ENCODE peak calls at places on chromosomes 4 and X, in nine cellular contexts. D is M059J; S is foreskin fibroblast; B is mammary epithelial cell; C is epithelial cell of esophagus; P is NCI-H2171; T is AG04450; J is left cardiac atrium; K is stimulated activated CD4-positive, alpha-beta T cell treated with anti-CD3 and anti-CD28 coated beads, Interleukin-4, amount 100 ng/mL, for 48 hours. O is an unnamed sample.

GRCh38 chrX:109632906-109633504 is 8.0 kb upstream of the KCNE5 start:
- DNase-seq in T (no peak), S (peak; percentile 10), B (no peak), P (no peak), D (peak; percentile 42), C (peak; percentile 22), K (no peak), J (no peak), O (no peak)

GRCh38 chr4:84799318-84799717 is 167.2 kb downstream of the WDFY3 start:
- DNase-seq in D (no peak), T (no peak), B (no peak), S (no peak), J (no peak), C (no peak), K (no peak), P (no peak), O (peak; percentile 33)

GRCh38 chr4:129146639-129147038 is 50.7 kb downstream of the C4orf33 start:
- DNase-seq in D (no peak), P (no peak), K (no peak), B (no peak), J (no peak), S (no peak), T (no peak), C (no peak), O (no peak)

GRCh38 chr4:40621592-40622512 is 7.8 kb downstream of the RBM47 start:
- DNase-seq in P (no peak), S (peak; percentile 88), T (peak; percentile 94), C (peak; percentile 99), J (peak; percentile 76), D (peak; percentile 98), K (peak; percentile 28), B (peak; percentile 93), O (peak; percentile 91)

GRCh38 chrX:55161581-55161980 is 58.6 kb upstream of the PAGE5 start:
- DNase-seq in K (no peak), D (peak; percentile 32), B (peak; percentile 22), J (no peak), C (no peak), T (no peak), P (no peak), S (no peak), O (no peak)

GRCh38 chr4:25563071-25563564 is 92.5 kb upstream of the SLC34A2 start:
- DNase-seq in C (peak; percentile 40), J (no peak), D (no peak), B (no peak), T (no peak), S (no peak), P (peak; percentile 25), K (no peak), O (no peak)

GRCh38 chrX:12080265-12080664 is 58.0 kb upstream of the FRMPD4 start:
- DNase-seq in C (peak; percentile 44), T (peak; percentile 7), B (peak; percentile 46), S (peak; percentile 13), D (peak; percentile 52), P (no peak), K (no peak), J (no peak), O (peak; percentile 39)

GRCh38 chr4:140080883-140081282 is 73.1 kb downstream of the MAML3 start:
- DNase-seq in P (no peak), S (no peak), D (no peak), J (no peak), T (no peak), C (no peak), K (no peak), B (no peak), O (no peak)

GRCh38 chrX:120452131-120452530 is 17.0 kb downstream of the LAMP2 start:
- DNase-seq in K (no peak), P (peak; percentile 1), J (no peak), B (no peak), C (peak; percentile 30), T (no peak), S (peak; percentile 16), D (peak; percentile 28), O (no peak)

GRCh38 chr4:173181769-173182374 is 13.3 kb downstream of the GALNT7 start:
- DNase-seq in D (peak; percentile 80), S (peak; percentile 40), C (peak; percentile 80), J (no peak), T (no peak), P (no peak), B (peak; percentile 68), K (no peak), O (peak; percentile 81)

GRCh38 chr4:184384056-184384809 is 90.1 kb downstream of the IRF2 start:
- DNase-seq in D (peak; percentile 72), T (peak; percentile 86), B (peak; percentile 93), J (peak; percentile 61), C (peak; percentile 95), S (peak; percentile 91), P (no peak), K (no peak), O (peak; percentile 74)

GRCh38 chrX:20141281-20142220 is at the start of gene EIF1AX:
- DNase-seq in C (peak; percentile 97), D (peak; percentile 98), J (peak; percentile 99), P (peak; percentile 92), B (peak; percentile 99), K (peak; percentile 90), T (peak; percentile 88), S (peak; percentile 96), O (peak; percentile 96)

GRCh38 chrX:40304115-40304514 is 206.4 kb upstream of the BCOR start:
- DNase-seq in C (no peak), J (no peak), K (no peak), D (no peak), T (no peak), P (no peak), B (no peak), S (no peak), O (no peak)

GRCh38 chr4:153573881-153574807 is 108.0 kb downstream of the TMEM131L start:
- DNase-seq in K (peak; percentile 37), J (peak; percentile 63), C (peak; percentile 66), P (no peak), S (peak; percentile 75), D (peak; percentile 71), B (peak; percentile 61), T (peak; percentile 64), O (peak; percentile 70)

GRCh38 chr4:139764192-139764591 is 98.6 kb downstream of the MGST2 start:
- DNase-seq in S (no peak), D (no peak), T (no peak), J (peak; percentile 52), B (no peak), K (no peak), C (no peak), P (no peak), O (no peak)

GRCh38 chr4:140333523-140333922 is 39.9 kb upstream of the SCOC start:
- DNase-seq in K (no peak), T (no peak), B (no peak), J (no peak), C (no peak), D (no peak), S (no peak), P (no peak), O (no peak)

GRCh38 chr4:108477527-108478108 is 142.8 kb upstream of the RPL34 start:
- DNase-seq in J (no peak), K (no peak), P (no peak), T (no peak), B (no peak), D (no peak), S (no peak), C (no peak), O (no peak)

GRCh38 chr4:175635513-175635912 is 176.6 kb downstream of the GPM6A start:
- DNase-seq in T (no peak), K (no peak), B (no peak), D (no peak), J (no peak), C (no peak), S (no peak), P (no peak), O (no peak)

GRCh38 chr4:2217726-2218125 is 24.2 kb downstream of the HAUS3 start:
- DNase-seq in J (no peak), C (peak; percentile 46), P (no peak), T (no peak), K (no peak), S (no peak), D (peak; percentile 76), B (peak; percentile 92), O (peak; percentile 71)

GRCh38 chr4:7795983-7796382 is 143.7 kb downstream of the AFAP1 start:
- DNase-seq in P (no peak), K (no peak), T (no peak), C (no peak), D (no peak), B (no peak), S (no peak), J (no peak), O (no peak)

GRCh38 chr4:24601121-24601520 is 16.8 kb upstream of the DHX15 start:
- DNase-seq in B (no peak), P (no peak), C (no peak), T (no peak), D (no peak), S (no peak), J (no peak), K (no peak), O (no peak)

GRCh38 chr4:8641256-8641655 is 48.7 kb downstream of the CPZ start:
- DNase-seq in K (no peak), S (no peak), D (no peak), P (no peak), C (no peak), J (peak; percentile 4), B (no peak), T (no peak), O (no peak)

GRCh38 chrX:32397562-32398216 is 813.7 kb downstream of the DMD start:
- DNase-seq in S (no peak), T (no peak), K (no peak), P (no peak), B (no peak), C (no peak), J (no peak), D (no peak), O (no peak)

GRCh38 chrX:140664939-140665338 is 44.6 kb upstream of the LINC00632 start:
- DNase-seq in T (no peak), B (peak; percentile 13), P (no peak), K (no peak), S (no peak), C (peak; percentile 36), D (peak; percentile 38), J (no peak), O (peak; percentile 14)

GRCh38 chrX:134933248-134933647 is 57.5 kb upstream of the SMIM10 start:
- DNase-seq in J (no peak), B (no peak), S (no peak), K (no peak), D (peak; percentile 89), C (no peak), P (no peak), T (no peak), O (peak; percentile 23)

GRCh38 chr4:3752022-3752421 is 14.2 kb upstream of the ADRA2C start:
- DNase-seq in C (no peak), B (no peak), S (no peak), D (no peak), K (no peak), J (no peak), T (no peak), P (no peak), O (no peak)

GRCh38 chr4:155809835-155810234 is 51.0 kb downstream of the GUCY1B1 start:
- DNase-seq in C (peak; percentile 83), T (peak; percentile 70), P (peak; percentile 23), K (peak; percentile 15), S (peak; percentile 76), B (peak; percentile 59), D (peak; percentile 83), J (no peak), O (peak; percentile 81)

GRCh38 chrX:56726609-56727008 is 2.4 kb upstream of the NBDY start:
- DNase-seq in B (peak; percentile 32), S (peak; percentile 13), T (peak; percentile 6), K (no peak), D (peak; percentile 61), J (no peak), C (peak; percentile 59), P (peak; percentile 38), O (peak; percentile 25)

O was measured in HT1080.